ENCODE peak calls at places on chromosomes 4 and X, in ten cellular contexts. D is endodermal cell; J is CD8-positive, alpha-beta memory T cell; T is MM.1S; X is pancreas; L is brain microvascular endothelial cell; V is right cardiac atrium; I is A549; K is fibroblast of lung; A is body of pancreas. O is an unnamed sample.

GRCh38 chr4:186227744-186228513 is 622 bp downstream of the KLKB1 start:
- DNase-seq in D (no peak), J (no peak), T (no peak), X (no peak), L (no peak), V (no peak), I (no peak), K (no peak), A (no peak), O (no peak)

GRCh38 chr4:147820975-147821374 is 89.1 kb downstream of the ARHGAP10 start:
- DNase-seq in D (no peak), J (no peak), T (no peak), X (no peak), L (no peak), V (peak; percentile 57), I (no peak), K (no peak), A (no peak), O (no peak)

GRCh38 chr4:11632015-11632414 is 203.3 kb upstream of the HS3ST1 start:
- DNase-seq in D (no peak), J (no peak), T (no peak), X (no peak), L (no peak), V (no peak), I (no peak), K (no peak), A (no peak), O (no peak)

GRCh38 chr4:14856076-14856926 is 146.0 kb upstream of the CPEB2 start:
- DNase-seq in D (peak; percentile 61), J (no peak), T (no peak), X (no peak), L (peak; percentile 99), V (no peak), I (peak; percentile 65), K (peak; percentile 100), A (peak; percentile 71), O (no peak)

GRCh38 chr4:6105311-6105911 is 87.2 kb upstream of the C4orf50 start:
- DNase-seq in D (peak; percentile 57), J (no peak), T (no peak), X (no peak), L (no peak), V (no peak), I (no peak), K (no peak), A (no peak), O (no peak)

GRCh38 chrX:28398352-28398751 is 188.9 kb upstream of the IL1RAPL1 start:
- DNase-seq in D (no peak), J (no peak), T (no peak), X (no peak), L (no peak), V (no peak), I (peak; percentile 3), K (no peak), A (no peak), O (no peak)

GRCh38 chr4:127045872-127046271 is 586.9 kb upstream of the INTU start:
- DNase-seq in D (no peak), J (no peak), T (no peak), X (no peak), L (no peak), V (no peak), I (no peak), K (no peak), A (no peak), O (no peak)

GRCh38 chr4:137630252-137630651 is 98.0 kb upstream of the PCDH18 start:
- DNase-seq in D (no peak), J (no peak), T (no peak), X (no peak), L (no peak), V (no peak), I (no peak), K (no peak), A (no peak), O (no peak)

GRCh38 chrX:30900227-30900626 is 11.2 kb upstream of the TAB3 start:
- DNase-seq in D (no peak), J (no peak), T (no peak), X (no peak), L (no peak), V (no peak), I (no peak), K (peak; percentile 57), A (no peak), O (no peak)

GRCh38 chrX:130885508-130885907 is 17.5 kb downstream of the ENOX2 start:
- DNase-seq in D (no peak), J (no peak), T (no peak), X (no peak), L (no peak), V (no peak), I (no peak), K (no peak), A (no peak), O (no peak)

GRCh38 chr4:41258783-41259182 is 2.1 kb downstream of the UCHL1 start:
- DNase-seq in D (peak; percentile 70), J (no peak), T (peak; percentile 68), X (no peak), L (peak; percentile 69), V (no peak), I (peak; percentile 10), K (peak; percentile 72), A (peak; percentile 17), O (no peak)

GRCh38 chr4:101153653-101154052 is 193.7 kb downstream of the PPP3CA start:
- DNase-seq in D (no peak), J (no peak), T (no peak), X (no peak), L (no peak), V (no peak), I (no peak), K (no peak), A (no peak), O (no peak)

GRCh38 chr4:81454953-81455352 is 16.8 kb downstream of the RASGEF1B start:
- DNase-seq in D (no peak), J (no peak), T (no peak), X (no peak), L (no peak), V (no peak), I (no peak), K (no peak), A (no peak), O (no peak)

GRCh38 chr4:81455895-81456294 is 15.8 kb downstream of the RASGEF1B start:
- DNase-seq in D (no peak), J (no peak), T (no peak), X (no peak), L (no peak), V (no peak), I (no peak), K (no peak), A (no peak), O (no peak)

GRCh38 chr4:81454498-81454897 is 17.2 kb downstream of the RASGEF1B start:
- DNase-seq in D (no peak), J (no peak), T (no peak), X (no peak), L (peak; percentile 10), V (no peak), I (no peak), K (peak; percentile 12), A (no peak), O (no peak)

GRCh38 chr4:81452452-81453011 is 19.2 kb downstream of the RASGEF1B start:
- DNase-seq in D (no peak), J (no peak), T (no peak), X (no peak), L (no peak), V (no peak), I (no peak), K (no peak), A (no peak), O (no peak)

GRCh38 chr4:81453024-81453423 is 18.7 kb downstream of the RASGEF1B start:
- DNase-seq in D (peak; percentile 58), J (no peak), T (no peak), X (no peak), L (no peak), V (no peak), I (no peak), K (no peak), A (no peak), O (no peak)
- H3K27ac ChIP-seq in D (no peak overlapping the region), J (no peak overlapping the region), T (no peak overlapping the region), X (no peak overlapping the region), L (no peak overlapping the region), V (no peak overlapping the region), I (no peak overlapping the region), K (no peak overlapping the region), A (no peak overlapping the region), O (no peak overlapping the region)

GRCh38 chr4:36091997-36092396 is 152.3 kb downstream of the ARAP2 start:
- DNase-seq in D (no peak), J (no peak), T (no peak), X (no peak), L (no peak), V (no peak), I (no peak), K (no peak), A (no peak), O (no peak)

GRCh38 chr4:36086387-36086786 is 157.9 kb downstream of the ARAP2 start:
- DNase-seq in D (no peak), J (no peak), T (no peak), X (no peak), L (no peak), V (no peak), I (no peak), K (no peak), A (no peak), O (no peak)

GRCh38 chr4:36082817-36083216 is 161.5 kb downstream of the ARAP2 start:
- DNase-seq in D (no peak), J (no peak), T (no peak), X (no peak), L (no peak), V (no peak), I (no peak), K (no peak), A (no peak), O (no peak)

DNA sequence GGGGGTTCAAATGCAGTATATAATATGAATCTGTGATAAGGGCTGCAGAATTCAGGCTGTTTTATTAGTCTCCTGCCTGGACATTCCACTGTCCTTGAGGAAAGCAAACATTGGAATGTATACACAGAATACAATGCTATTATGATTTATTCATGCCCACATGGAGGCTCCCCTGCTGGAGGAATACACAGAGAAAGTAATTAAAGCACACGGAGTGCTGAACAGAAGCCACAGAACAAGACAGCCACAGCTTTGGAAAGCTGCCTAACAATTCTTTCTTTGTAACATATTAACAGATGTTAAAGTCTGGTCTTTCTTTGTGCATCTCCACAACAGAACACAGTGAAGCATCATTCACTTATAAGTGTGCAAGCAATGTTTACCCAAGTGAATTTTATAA is 155.8 kb downstream of the ARAP2 start:
- DNase-seq in D (no peak), J (no peak), T (no peak), X (no peak), L (no peak), V (no peak), I (no peak), K (peak; percentile 59), A (no peak), O (no peak)
- H3K27ac ChIP-seq in D (peak overlapping the region; percentile 83), J (no peak overlapping the region), T (no peak overlapping the region), X (no peak overlapping the region), L (no peak overlapping the region), V (no peak overlapping the region), I (no peak overlapping the region), K (no peak overlapping the region), A (no peak overlapping the region), O (no peak overlapping the region)

GRCh38 chr4:825969-826330 is at the start of gene CPLX1:
- DNase-seq in D (peak; percentile 76), J (no peak), T (no peak), X (peak; percentile 71), L (no peak), V (peak; percentile 67), I (no peak), K (no peak), A (no peak), O (no peak)
- H3K27ac ChIP-seq in D (no peak within 1 kb of the TSS), J (no peak within 1 kb of the TSS), T (no peak within 1 kb of the TSS), X (no peak within 1 kb of the TSS), L (no peak within 1 kb of the TSS), V (no peak within 1 kb of the TSS), I (no peak within 1 kb of the TSS), K (no peak within 1 kb of the TSS), A (no peak within 1 kb of the TSS), O (no peak within 1 kb of the TSS)

GRCh38 chr4:168811793-168812651 is 198.0 kb downstream of the CBR4 start:
- DNase-seq in D (no peak), J (no peak), T (no peak), X (no peak), L (peak; percentile 69), V (no peak), I (no peak), K (peak; percentile 88), A (no peak), O (no peak)
- H3K27ac ChIP-seq in D (no peak overlapping the region), J (no peak overlapping the region), T (no peak overlapping the region), X (no peak overlapping the region), L (peak overlapping the region; percentile 56), V (peak overlapping the region; percentile 62), I (peak overlapping the region; percentile 38), K (peak overlapping the region; percentile 44), A (no peak overlapping the region), O (no peak overlapping the region)

O was measured in CD4-positive, alpha-beta memory T cell.